ENCODE peak calls at places on chromosome 14, in eight cellular contexts. One of them, this sample, is unnamed.

GRCh38 chr14:90850487-90850886 is 34.3 kb upstream of the TTC7B start:
- DNase-seq in omental fat pad: no peak
- DNase-seq in fibroblast of mammary gland: no peak
- DNase-seq in COR-L47: no peak
- DNase-seq in AML-193: no peak
- DNase-seq in head of caudate nucleus: no peak
- DNase-seq in mucosa of descending colon: no peak
- DNase-seq in activated naive CD4-positive, alpha-beta T cell: no peak
- DNase-seq in this sample: no peak

GRCh38 chr14:91125271-91125661 is 11.4 kb downstream of the DGLUCY start:
- DNase-seq in mucosa of descending colon: no peak
- DNase-seq in head of caudate nucleus: no peak
- DNase-seq in omental fat pad: no peak
- DNase-seq in COR-L47: no peak
- DNase-seq in AML-193: no peak
- DNase-seq in fibroblast of mammary gland: no peak
- DNase-seq in activated naive CD4-positive, alpha-beta T cell: no peak
- DNase-seq in this sample: no peak

GRCh38 chr14:105398726-105399440 is 545 bp downstream of the TEX22 start:
- DNase-seq in fibroblast of mammary gland: peak
- DNase-seq in head of caudate nucleus: no peak
- DNase-seq in activated naive CD4-positive, alpha-beta T cell: no peak
- DNase-seq in COR-L47: peak
- DNase-seq in mucosa of descending colon: no peak
- DNase-seq in AML-193: peak
- DNase-seq in omental fat pad: no peak
- DNase-seq in this sample: peak

GRCh38 chr14:54564071-54564798 is 2.7 kb upstream of the SAMD4A start:
- DNase-seq in COR-L47: peak
- DNase-seq in activated naive CD4-positive, alpha-beta T cell: no peak
- DNase-seq in fibroblast of mammary gland: peak
- DNase-seq in omental fat pad: no peak
- DNase-seq in AML-193: peak
- DNase-seq in mucosa of descending colon: no peak
- DNase-seq in head of caudate nucleus: no peak
- DNase-seq in this sample: peak

GRCh38 chr14:54776361-54777001 is 126.1 kb downstream of the GCH1 start:
- DNase-seq in activated naive CD4-positive, alpha-beta T cell: peak
- DNase-seq in AML-193: peak
- DNase-seq in omental fat pad: no peak
- DNase-seq in fibroblast of mammary gland: peak
- DNase-seq in mucosa of descending colon: peak
- DNase-seq in COR-L47: peak
- DNase-seq in head of caudate nucleus: peak
- DNase-seq in this sample: peak

GRCh38 chr14:55843718-55844403 is 263.9 kb downstream of the KTN1 start:
- DNase-seq in activated naive CD4-positive, alpha-beta T cell: no peak
- DNase-seq in COR-L47: no peak
- DNase-seq in omental fat pad: no peak
- DNase-seq in fibroblast of mammary gland: peak
- DNase-seq in mucosa of descending colon: no peak
- DNase-seq in AML-193: no peak
- DNase-seq in head of caudate nucleus: no peak
- DNase-seq in this sample: no peak

GRCh38 chr14:22807432-22808087 is 7.7 kb downstream of the SLC7A7 start:
- DNase-seq in mucosa of descending colon: no peak
- DNase-seq in fibroblast of mammary gland: no peak
- DNase-seq in COR-L47: no peak
- DNase-seq in omental fat pad: no peak
- DNase-seq in AML-193: no peak
- DNase-seq in activated naive CD4-positive, alpha-beta T cell: no peak
- DNase-seq in head of caudate nucleus: no peak
- DNase-seq in this sample: no peak

GRCh38 chr14:105851716-105852377 is 325.5 kb downstream of the TMEM121 start:
- DNase-seq in AML-193: no peak
- DNase-seq in omental fat pad: no peak
- DNase-seq in activated naive CD4-positive, alpha-beta T cell: no peak
- DNase-seq in COR-L47: no peak
- DNase-seq in fibroblast of mammary gland: no peak
- DNase-seq in mucosa of descending colon: no peak
- DNase-seq in head of caudate nucleus: peak
- DNase-seq in this sample: no peak

GRCh38 chr14:100305446-100306255 is 593 bp downstream of the SLC25A29 start:
- DNase-seq in fibroblast of mammary gland: no peak
- DNase-seq in head of caudate nucleus: no peak
- DNase-seq in omental fat pad: no peak
- DNase-seq in mucosa of descending colon: peak
- DNase-seq in activated naive CD4-positive, alpha-beta T cell: no peak
- DNase-seq in AML-193: no peak
- DNase-seq in COR-L47: peak
- DNase-seq in this sample: peak

GRCh38 chr14:89252887-89253532 is 164.0 kb downstream of the FOXN3 start:
- DNase-seq in head of caudate nucleus: no peak
- DNase-seq in COR-L47: peak
- DNase-seq in AML-193: no peak
- DNase-seq in omental fat pad: no peak
- DNase-seq in mucosa of descending colon: no peak
- DNase-seq in fibroblast of mammary gland: peak
- DNase-seq in activated naive CD4-positive, alpha-beta T cell: no peak
- DNase-seq in this sample: no peak

GRCh38 chr14:68367444-68368014 is 425.3 kb downstream of the ZFP36L1 start:
- DNase-seq in COR-L47: no peak
- DNase-seq in fibroblast of mammary gland: no peak
- DNase-seq in head of caudate nucleus: no peak
- DNase-seq in activated naive CD4-positive, alpha-beta T cell: no peak
- DNase-seq in AML-193: no peak
- DNase-seq in omental fat pad: no peak
- DNase-seq in mucosa of descending colon: no peak
- DNase-seq in this sample: no peak

GRCh38 chr14:99809376-99809775 is 16.2 kb downstream of the EML1 start:
- DNase-seq in COR-L47: no peak
- DNase-seq in activated naive CD4-positive, alpha-beta T cell: no peak
- DNase-seq in omental fat pad: peak
- DNase-seq in mucosa of descending colon: peak
- DNase-seq in AML-193: no peak
- DNase-seq in fibroblast of mammary gland: peak
- DNase-seq in head of caudate nucleus: no peak
- DNase-seq in this sample: no peak

GRCh38 chr14:52913271-52913670 is 37.6 kb downstream of the FERMT2 start:
- DNase-seq in fibroblast of mammary gland: peak
- DNase-seq in head of caudate nucleus: no peak
- DNase-seq in COR-L47: no peak
- DNase-seq in AML-193: no peak
- DNase-seq in activated naive CD4-positive, alpha-beta T cell: no peak
- DNase-seq in omental fat pad: no peak
- DNase-seq in mucosa of descending colon: no peak
- DNase-seq in this sample: no peak

GRCh38 chr14:96281486-96281885 is 25.5 kb downstream of the BDKRB1 start:
- DNase-seq in COR-L47: no peak
- DNase-seq in activated naive CD4-positive, alpha-beta T cell: no peak
- DNase-seq in head of caudate nucleus: no peak
- DNase-seq in mucosa of descending colon: no peak
- DNase-seq in fibroblast of mammary gland: no peak
- DNase-seq in omental fat pad: no peak
- DNase-seq in AML-193: no peak
- DNase-seq in this sample: peak

GRCh38 chr14:24775919-24776318 is 141.9 kb upstream of the GZMB start:
- DNase-seq in head of caudate nucleus: no peak
- DNase-seq in mucosa of descending colon: no peak
- DNase-seq in fibroblast of mammary gland: peak
- DNase-seq in AML-193: no peak
- DNase-seq in COR-L47: no peak
- DNase-seq in omental fat pad: no peak
- DNase-seq in activated naive CD4-positive, alpha-beta T cell: no peak
- DNase-seq in this sample: no peak

GRCh38 chr14:95733212-95733611 is 19.3 kb upstream of the TCL1A start:
- DNase-seq in COR-L47: no peak
- DNase-seq in activated naive CD4-positive, alpha-beta T cell: no peak
- DNase-seq in head of caudate nucleus: no peak
- DNase-seq in omental fat pad: no peak
- DNase-seq in mucosa of descending colon: no peak
- DNase-seq in fibroblast of mammary gland: no peak
- DNase-seq in AML-193: no peak
- DNase-seq in this sample: no peak

GRCh38 chr14:30601579-30601916 is 20.6 kb upstream of the SCFD1 start:
- DNase-seq in AML-193: no peak
- DNase-seq in head of caudate nucleus: no peak
- DNase-seq in omental fat pad: no peak
- DNase-seq in fibroblast of mammary gland: no peak
- DNase-seq in activated naive CD4-positive, alpha-beta T cell: no peak
- DNase-seq in COR-L47: no peak
- DNase-seq in mucosa of descending colon: no peak
- DNase-seq in this sample: no peak

GRCh38 chr14:99589031-99589441 is 15.0 kb downstream of the CCDC85C start:
- DNase-seq in head of caudate nucleus: no peak
- DNase-seq in COR-L47: no peak
- DNase-seq in fibroblast of mammary gland: no peak
- DNase-seq in mucosa of descending colon: no peak
- DNase-seq in activated naive CD4-positive, alpha-beta T cell: no peak
- DNase-seq in omental fat pad: no peak
- DNase-seq in AML-193: no peak
- DNase-seq in this sample: no peak

GRCh38 chr14:35349496-35349895 is 55.1 kb downstream of the NFKBIA start:
- DNase-seq in activated naive CD4-positive, alpha-beta T cell: no peak
- DNase-seq in omental fat pad: no peak
- DNase-seq in head of caudate nucleus: no peak
- DNase-seq in AML-193: no peak
- DNase-seq in mucosa of descending colon: no peak
- DNase-seq in fibroblast of mammary gland: no peak
- DNase-seq in COR-L47: no peak
- DNase-seq in this sample: no peak

GRCh38 chr14:102927878-102928411 is 5.5 kb downstream of the AMN start:
- DNase-seq in omental fat pad: no peak
- DNase-seq in COR-L47: no peak
- DNase-seq in mucosa of descending colon: peak
- DNase-seq in AML-193: peak
- DNase-seq in fibroblast of mammary gland: no peak
- DNase-seq in activated naive CD4-positive, alpha-beta T cell: no peak
- DNase-seq in head of caudate nucleus: no peak
- DNase-seq in this sample: no peak

GRCh38 chr14:65210118-65210826 is 108.0 kb upstream of the MAX start:
- DNase-seq in head of caudate nucleus: no peak
- DNase-seq in COR-L47: no peak
- DNase-seq in fibroblast of mammary gland: peak
- DNase-seq in activated naive CD4-positive, alpha-beta T cell: no peak
- DNase-seq in mucosa of descending colon: no peak
- DNase-seq in AML-193: peak
- DNase-seq in omental fat pad: no peak
- DNase-seq in this sample: no peak

GRCh38 chr14:66078031-66078430 is 408.1 kb upstream of the CCDC196 start:
- DNase-seq in fibroblast of mammary gland: no peak
- DNase-seq in mucosa of descending colon: no peak
- DNase-seq in omental fat pad: no peak
- DNase-seq in head of caudate nucleus: no peak
- DNase-seq in COR-L47: peak
- DNase-seq in activated naive CD4-positive, alpha-beta T cell: no peak
- DNase-seq in AML-193: no peak
- DNase-seq in this sample: peak

GRCh38 chr14:73198253-73198652 is 39.1 kb upstream of the PAPLN start:
- DNase-seq in mucosa of descending colon: no peak
- DNase-seq in omental fat pad: no peak
- DNase-seq in fibroblast of mammary gland: no peak
- DNase-seq in COR-L47: no peak
- DNase-seq in AML-193: no peak
- DNase-seq in head of caudate nucleus: no peak
- DNase-seq in activated naive CD4-positive, alpha-beta T cell: no peak
- DNase-seq in this sample: no peak

GRCh38 chr14:96062010-96062409 is 22.8 kb downstream of the C14orf132 start:
- DNase-seq in activated naive CD4-positive, alpha-beta T cell: no peak
- DNase-seq in mucosa of descending colon: no peak
- DNase-seq in fibroblast of mammary gland: no peak
- DNase-seq in COR-L47: no peak
- DNase-seq in head of caudate nucleus: no peak
- DNase-seq in AML-193: no peak
- DNase-seq in omental fat pad: no peak
- DNase-seq in this sample: no peak

GRCh38 chr14:57692671-57693070 is 173.2 kb downstream of the SLC35F4 start:
- DNase-seq in mucosa of descending colon: no peak
- DNase-seq in omental fat pad: no peak
- DNase-seq in activated naive CD4-positive, alpha-beta T cell: no peak
- DNase-seq in fibroblast of mammary gland: peak
- DNase-seq in COR-L47: peak
- DNase-seq in AML-193: peak
- DNase-seq in head of caudate nucleus: no peak
- DNase-seq in this sample: peak

GRCh38 chr14:61334197-61334701 is 12.9 kb downstream of the PRKCH start:
- DNase-seq in fibroblast of mammary gland: no peak
- DNase-seq in COR-L47: no peak
- DNase-seq in mucosa of descending colon: no peak
- DNase-seq in head of caudate nucleus: no peak
- DNase-seq in omental fat pad: no peak
- DNase-seq in AML-193: no peak
- DNase-seq in activated naive CD4-positive, alpha-beta T cell: no peak
- DNase-seq in this sample: no peak

This sample was measured in NCI-H345.